ENCODE peak calls at places on chromosomes 16 and 17, in eight cellular contexts. X, E, Z, K, G, T, N and B are unnamed samples.
A peak's percentile ranks its signal among the peaks of the same experiment; 100 is the strongest.

GRCh38 chr17:49567871-49568694 is 7.6 kb upstream of the NXPH3 start:
- DNase-seq in X (peak; percentile 88), E (peak; percentile 90), Z (peak; percentile 93), K (peak; percentile 76), G (peak; percentile 79), T (peak; percentile 89), N (peak; percentile 92), B (peak; percentile 82)

GRCh38 chr17:48646183-48647102 is 20.3 kb upstream of the HOXB9 start:
- DNase-seq in X (peak; percentile 68), E (no peak), Z (no peak), K (no peak), G (no peak), T (no peak), N (no peak), B (no peak)

GRCh38 chr16:81936209-81936608 is 75.1 kb downstream of the SDR42E1 start:
- DNase-seq in X (no peak), E (no peak), Z (no peak), K (no peak), G (no peak), T (no peak), N (no peak), B (no peak)

GRCh38 chr17:42670199-42670924 is 6.4 kb downstream of the PLEKHH3 start:
- DNase-seq in X (peak; percentile 83), E (no peak), Z (no peak), K (peak; percentile 44), G (no peak), T (no peak), N (no peak), B (no peak)

GRCh38 chr17:58007781-58008706 is 998 bp upstream of the SRSF1 start:
- DNase-seq in X (peak; percentile 44), E (no peak), Z (no peak), K (no peak), G (no peak), T (peak; percentile 56), N (no peak), B (no peak)

GRCh38 chr17:74547736-74548135 is 1.8 kb upstream of the CD300C start:
- DNase-seq in X (no peak), E (no peak), Z (no peak), K (no peak), G (no peak), T (no peak), N (no peak), B (no peak)

GRCh38 chr16:76500006-76500405 is 222.8 kb downstream of the CNTNAP4 start:
- DNase-seq in X (no peak), E (no peak), Z (no peak), K (no peak), G (no peak), T (no peak), N (no peak), B (no peak)

GRCh38 chr17:2053380-2054261 is 1.3 kb upstream of the HIC1 start:
- DNase-seq in X (peak; percentile 88), E (peak; percentile 77), Z (peak; percentile 76), K (peak; percentile 69), G (no peak), T (peak; percentile 91), N (peak; percentile 81), B (peak; percentile 19)

GRCh38 chr17:64077409-64077808 is 52.5 kb downstream of the ERN1 start:
- DNase-seq in X (no peak), E (no peak), Z (no peak), K (no peak), G (no peak), T (peak; percentile 3), N (no peak), B (no peak)

GRCh38 chr17:82041139-82041814 is 3.8 kb upstream of the DCXR start:
- DNase-seq in X (no peak), E (no peak), Z (no peak), K (no peak), G (no peak), T (peak; percentile 48), N (no peak), B (no peak)

GRCh38 chr17:62860962-62861873 is 53.1 kb upstream of the MARCHF10 start:
- DNase-seq in X (no peak), E (no peak), Z (no peak), K (no peak), G (no peak), T (no peak), N (no peak), B (no peak)

GRCh38 chr16:69601250-69601649 is 35.5 kb downstream of the NFAT5 start:
- DNase-seq in X (no peak), E (no peak), Z (no peak), K (no peak), G (no peak), T (no peak), N (no peak), B (no peak)

GRCh38 chr17:78377858-78378224 is 608 bp upstream of the PGS1 start:
- DNase-seq in X (no peak), E (no peak), Z (no peak), K (no peak), G (no peak), T (no peak), N (peak; percentile 63), B (no peak)

GRCh38 chr17:78374631-78375274 is 3.7 kb upstream of the PGS1 start:
- DNase-seq in X (peak; percentile 84), E (no peak), Z (no peak), K (no peak), G (peak; percentile 75), T (peak; percentile 86), N (no peak), B (no peak)

GRCh38 chr17:78376161-78376560 is 2.3 kb upstream of the PGS1 start:
- DNase-seq in X (no peak), E (no peak), Z (no peak), K (no peak), G (no peak), T (no peak), N (no peak), B (no peak)

GRCh38 chr17:78374189-78374588 is 4.3 kb upstream of the PGS1 start:
- DNase-seq in X (no peak), E (no peak), Z (no peak), K (no peak), G (no peak), T (no peak), N (no peak), B (no peak)

DNA sequence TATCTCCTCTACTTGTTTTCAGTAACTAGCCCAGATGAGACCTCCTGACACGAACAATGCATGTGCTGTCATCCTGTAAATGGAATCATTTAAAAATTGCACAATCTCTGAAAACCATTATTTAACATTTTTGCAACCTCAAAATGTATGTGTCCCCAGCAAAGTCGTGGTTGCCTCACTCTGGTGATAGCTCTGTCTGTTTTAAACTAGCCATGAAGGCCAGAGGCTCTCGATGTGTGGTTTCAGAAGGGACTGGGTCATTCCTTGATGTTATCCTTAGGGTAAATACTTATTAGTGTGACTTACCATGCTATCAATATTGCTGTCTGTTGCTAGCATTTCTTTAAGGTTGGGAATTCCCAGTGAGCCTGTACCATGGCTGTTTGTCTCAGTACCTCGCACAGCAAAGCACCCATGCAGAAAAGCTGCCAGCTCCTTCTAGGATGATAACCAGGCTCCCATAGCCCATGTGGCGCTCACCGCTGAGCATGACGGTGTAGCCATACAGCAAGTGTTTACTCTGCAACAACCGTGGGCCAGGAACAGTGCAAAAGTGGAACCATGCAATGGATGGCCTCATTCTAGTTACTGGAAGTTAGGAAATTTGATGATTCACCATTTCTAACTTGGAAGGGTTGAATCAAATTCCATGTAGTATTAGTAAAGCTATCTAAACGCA is 2.9 kb upstream of the PGS1 start:
- DNase-seq in X (no peak), E (no peak), Z (peak; percentile 76), K (no peak), G (no peak), T (peak; percentile 96), N (no peak), B (no peak)
- H3K27ac ChIP-seq in X (peak overlapping the region; percentile 84), E (no peak overlapping the region), Z (peak overlapping the region; percentile 79), K (no peak overlapping the region), G (peak overlapping the region; percentile 97), T (peak overlapping the region; percentile 98), N (no peak overlapping the region), B (no peak overlapping the region)

GRCh38 chr16:85364323-85365040 is 248.6 kb upstream of the GSE1 start:
- DNase-seq in X (no peak), E (no peak), Z (no peak), K (no peak), G (no peak), T (peak; percentile 36), N (no peak), B (no peak)
- H3K27ac ChIP-seq in X (no peak overlapping the region), E (no peak overlapping the region), Z (peak overlapping the region; percentile 49), K (no peak overlapping the region), G (no peak overlapping the region), T (peak overlapping the region; percentile 15), N (peak overlapping the region; percentile 22), B (no peak overlapping the region)

DNA sequence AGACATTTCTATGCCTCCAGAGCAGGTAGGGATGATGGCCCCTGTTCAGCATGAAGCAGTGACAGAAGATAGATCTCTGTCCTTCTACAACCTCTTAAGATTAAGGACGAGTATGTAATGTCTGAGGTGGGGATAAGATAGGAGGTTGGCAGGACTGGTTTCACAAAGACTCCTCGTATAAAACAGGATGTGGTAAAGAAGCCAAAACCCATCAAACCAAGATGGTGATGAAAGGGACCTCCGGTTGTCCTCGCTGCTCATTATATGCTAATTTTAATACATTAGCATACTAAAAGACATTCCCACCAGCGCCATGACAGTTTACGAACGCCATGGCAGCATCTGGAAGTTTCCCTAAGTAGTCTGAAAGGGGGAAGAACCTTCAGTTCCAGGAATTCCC is 27.2 kb downstream of the MIS12 start:
- DNase-seq in X (peak; percentile 38), E (no peak), Z (no peak), K (no peak), G (no peak), T (no peak), N (no peak), B (no peak)
- H3K27ac ChIP-seq in X (no peak overlapping the region), E (no peak overlapping the region), Z (no peak overlapping the region), K (no peak overlapping the region), G (no peak overlapping the region), T (no peak overlapping the region), N (no peak overlapping the region), B (no peak overlapping the region)

GRCh38 chr16:22375963-22376640 is 1.7 kb upstream of the CDR2 start:
- DNase-seq in X (no peak), E (no peak), Z (no peak), K (no peak), G (no peak), T (no peak), N (no peak), B (no peak)

GRCh38 chr16:22383827-22384226 is 9.4 kb upstream of the CDR2 start:
- DNase-seq in X (no peak), E (no peak), Z (no peak), K (no peak), G (no peak), T (no peak), N (no peak), B (no peak)

GRCh38 chr16:22379656-22380055 is 5.2 kb upstream of the CDR2 start:
- DNase-seq in X (no peak), E (no peak), Z (no peak), K (no peak), G (no peak), T (no peak), N (no peak), B (no peak)

GRCh38 chr16:22380529-22380928 is 6.1 kb upstream of the CDR2 start:
- DNase-seq in X (no peak), E (no peak), Z (no peak), K (no peak), G (no peak), T (peak; percentile 37), N (no peak), B (no peak)

DNA sequence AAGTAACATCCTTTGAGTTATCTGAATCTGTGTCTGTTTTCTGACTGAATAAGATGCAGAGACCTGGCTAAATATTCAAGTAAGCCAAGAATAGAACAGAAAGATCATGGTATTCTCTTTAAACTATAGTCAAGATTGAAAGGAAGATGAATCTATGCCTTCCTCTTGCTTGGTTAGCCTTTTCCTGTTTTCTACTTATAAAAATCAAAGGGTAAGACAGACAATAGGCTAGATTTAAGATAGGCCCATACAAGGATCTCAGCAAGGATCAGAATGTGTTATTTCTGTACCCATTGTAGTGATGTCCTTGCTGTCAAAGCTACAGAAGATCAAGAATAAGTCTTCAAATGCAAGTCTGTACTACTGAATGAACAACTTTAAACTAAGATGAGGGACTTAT is 7.0 kb upstream of the CDR2 start:
- DNase-seq in X (no peak), E (no peak), Z (no peak), K (no peak), G (no peak), T (no peak), N (no peak), B (no peak)
- H3K27ac ChIP-seq in X (no peak overlapping the region), E (no peak overlapping the region), Z (no peak overlapping the region), K (peak overlapping the region; percentile 50), G (no peak overlapping the region), T (no peak overlapping the region), N (no peak overlapping the region), B (no peak overlapping the region)